ENCODE peak calls at places on chromosome 19, in ten cellular contexts. B is stimulated activated CD8-positive, alpha-beta memory T cell treated with anti-CD3 and anti-CD28 coated beads, Interleukin-15, amount 100 ng/mL, for 24 hours; P is thoracic aorta; X is lower leg skin; Y is activated CD4-positive, alpha-beta T cell treated with anti-CD3 and anti-CD28 coated beads, Interleukin-2, amount 50 U/mL, for 48 hours; V is mesendoderm; A is upper lobe of right lung; Z is fibroblast of the conjunctiva; N is LHCN-M2; H is NCI-H82. M is an unnamed sample.

GRCh38 chr19:2524361-2524839 is 48.5 kb downstream of the GADD45B start:
- DNase-seq in Y (no peak), X (no peak), H (no peak), Z (no peak), A (no peak), B (no peak), V (no peak), P (no peak), N (no peak), M (no peak)

GRCh38 chr19:35901854-35902661 is at the start of gene HCST:
- DNase-seq in N (no peak), Z (no peak), V (no peak), X (no peak), H (peak; percentile 14), Y (peak; percentile 38), A (no peak), P (no peak), B (no peak), M (peak; percentile 49)

GRCh38 chr19:10453852-10454251 is 33.5 kb downstream of the PDE4A start:
- DNase-seq in Z (no peak), Y (no peak), H (no peak), X (no peak), A (no peak), N (no peak), B (no peak), V (no peak), P (no peak), M (no peak)

GRCh38 chr19:45939792-45940514 is 25.4 kb upstream of the NANOS2 start:
- DNase-seq in X (no peak), B (no peak), V (no peak), H (no peak), Z (no peak), N (no peak), A (no peak), P (no peak), Y (no peak), M (no peak)

GRCh38 chr19:46624958-46625661 is at the start of gene PTGIR:
- DNase-seq in H (peak; percentile 32), A (no peak), V (peak; percentile 58), X (peak; percentile 77), Z (no peak), B (no peak), P (peak; percentile 82), Y (peak; percentile 66), N (no peak), M (peak; percentile 83)

GRCh38 chr19:17754634-17755532 is 3.6 kb downstream of the FCHO1 start:
- DNase-seq in V (no peak), H (no peak), Y (no peak), Z (no peak), B (no peak), N (no peak), X (no peak), P (no peak), A (no peak), M (no peak)

GRCh38 chr19:4506449-4507149 is 11.7 kb downstream of the PLIN4 start:
- DNase-seq in N (peak; percentile 71), X (no peak), B (no peak), Y (no peak), P (no peak), A (no peak), Z (no peak), V (no peak), H (no peak), M (peak; percentile 89)

GRCh38 chr19:39934584-39935233 is at the start of gene FCGBP:
- DNase-seq in Y (no peak), P (no peak), Z (no peak), X (no peak), A (no peak), B (no peak), H (no peak), N (no peak), V (no peak), M (no peak)

GRCh38 chr19:29967623-29968022 is 25.6 kb downstream of the URI1 start:
- DNase-seq in A (no peak), B (no peak), X (no peak), P (no peak), N (peak; percentile 15), V (no peak), Y (no peak), Z (no peak), H (peak; percentile 59), M (no peak)

GRCh38 chr19:10915511-10916091 is 12.8 kb downstream of the YIPF2 start:
- DNase-seq in A (no peak), Z (peak; percentile 89), Y (no peak), H (peak; percentile 58), B (no peak), V (no peak), P (no peak), N (peak; percentile 91), X (peak; percentile 35), M (peak; percentile 95)

GRCh38 chr19:13788991-13789390 is 6.3 kb upstream of the ZSWIM4 start:
- DNase-seq in Y (no peak), H (no peak), P (peak; percentile 47), Z (no peak), V (no peak), N (no peak), B (no peak), X (no peak), A (no peak), M (peak; percentile 34)

GRCh38 chr19:22428299-22428913 is 6.3 kb upstream of the ZNF98 start:
- DNase-seq in H (no peak), X (no peak), B (no peak), N (no peak), Y (no peak), V (no peak), P (no peak), Z (no peak), A (no peak), M (no peak)

GRCh38 chr19:46828484-46828883 is 22.2 kb downstream of the AP2S1 start:
- DNase-seq in Z (no peak), Y (peak; percentile 60), B (no peak), P (no peak), X (no peak), V (no peak), A (no peak), H (no peak), N (no peak), M (peak; percentile 76)

GRCh38 chr19:30625947-30626346 is 253.8 kb downstream of the ZNF536 start:
- DNase-seq in V (no peak), N (no peak), Z (no peak), H (no peak), A (no peak), B (no peak), X (no peak), P (no peak), Y (no peak), M (no peak)

GRCh38 chr19:8451377-8451776 is 6.6 kb downstream of the HNRNPM start:
- DNase-seq in N (no peak), P (no peak), H (no peak), V (no peak), Y (no peak), X (no peak), A (no peak), Z (no peak), B (no peak), M (no peak)